ENCODE peak calls at places on chromosome 15, in five cellular contexts. A is endothelial cell, V is heart left ventricle, T is A549, L is foreskin fibroblast. O is an unnamed sample.

GRCh38 chr15:40238927-40239591 is at the start of gene PAK6:
- DNase-seq in A (peak), V (no peak), T (peak), L (peak), O (peak)

GRCh38 chr15:90187257-90187868 is 13.8 kb upstream of the SEMA4B start:
- DNase-seq in A (no peak), L (no peak), V (no peak), T (no peak), O (no peak)

GRCh38 chr15:89361451-89362202 is 27.0 kb upstream of the POLG start:
- DNase-seq in L (peak), A (peak), T (peak), V (peak), O (peak)

GRCh38 chr15:79218588-79219200 is 63.8 kb upstream of the ANKRD34C start:
- DNase-seq in V (no peak), L (peak), A (no peak), T (peak), O (no peak)

GRCh38 chr15:65184305-65184943 is 718 bp downstream of the CLPX start:
- DNase-seq in T (peak), V (peak), L (peak), A (peak), O (peak)

GRCh38 chr15:39125904-39126303 is 455.0 kb upstream of the THBS1 start:
- DNase-seq in T (peak), V (no peak), A (peak), L (peak), O (peak)

GRCh38 chr15:89416339-89417183 is 79.8 kb downstream of the RHCG start:
- DNase-seq in L (peak), T (peak), V (no peak), A (peak), O (peak)

GRCh38 chr15:38377547-38378161 is 76.3 kb upstream of the FAM98B start:
- DNase-seq in V (no peak), L (no peak), T (no peak), A (no peak), O (no peak)

GRCh38 chr15:100170673-100171210 is 171.0 kb downstream of the ADAMTS17 start:
- DNase-seq in V (no peak), A (no peak), T (no peak), L (no peak), O (no peak)

GRCh38 chr15:85840079-85840801 is 45.5 kb upstream of the KLHL25 start:
- DNase-seq in T (peak), A (peak), L (peak), V (peak), O (peak)

GRCh38 chr15:42672444-42672843 is 64.5 kb downstream of the CDAN1 start:
- DNase-seq in L (no peak), A (no peak), V (no peak), T (no peak), O (no peak)

GRCh38 chr15:60721706-60722105 is 242.8 kb upstream of the ICE2 start:
- DNase-seq in L (peak), V (no peak), A (no peak), T (no peak), O (no peak)

GRCh38 chr15:38709196-38709595 is 144.6 kb upstream of the RASGRP1 start:
- DNase-seq in L (no peak), A (no peak), V (no peak), T (no peak), O (no peak)

GRCh38 chr15:61974118-61974517 is 86.1 kb downstream of the VPS13C start:
- DNase-seq in V (no peak), T (no peak), L (no peak), A (no peak), O (no peak)

GRCh38 chr15:36808401-36809160 is 229.2 kb downstream of the CDIN1 start:
- DNase-seq in T (no peak), L (no peak), V (no peak), A (no peak), O (no peak)

GRCh38 chr15:48748535-48748934 is 62.3 kb downstream of the CEP152 start:
- DNase-seq in A (no peak), T (no peak), V (no peak), L (peak), O (no peak)

GRCh38 chr15:57477736-57478522 is 101.6 kb downstream of the CGNL1 start:
- DNase-seq in T (no peak), A (no peak), L (no peak), V (no peak), O (no peak)

GRCh38 chr15:28001641-28002040 is 97.5 kb downstream of the OCA2 start:
- DNase-seq in A (no peak), T (no peak), V (no peak), L (no peak), O (no peak)

GRCh38 chr15:44183363-44183762 is 11.7 kb downstream of the FRMD5 start:
- DNase-seq in V (no peak), T (no peak), A (no peak), L (no peak), O (no peak)

GRCh38 chr15:75662823-75663519 is 15.3 kb downstream of the SNX33 start:
- DNase-seq in V (no peak), A (no peak), T (no peak), L (peak), O (no peak)

GRCh38 chr15:42137461-42138261 is 18.8 kb downstream of the PLA2G4F start:
- DNase-seq in L (peak), A (peak), T (peak), V (no peak), O (peak)

GRCh38 chr15:79084308-79084968 is 6.1 kb downstream of the RASGRF1 start:
- DNase-seq in V (no peak), T (no peak), A (no peak), L (no peak), O (no peak)

GRCh38 chr15:74130089-74130848 is at the start of gene ISLR2:
- DNase-seq in V (no peak), A (no peak), L (peak), T (no peak), O (no peak)

GRCh38 chr15:101240364-101240763 is 11.5 kb downstream of the CHSY1 start:
- DNase-seq in L (peak), T (no peak), A (no peak), V (no peak), O (no peak)

GRCh38 chr15:99143655-99144610 is 39.1 kb downstream of the SYNM start:
- DNase-seq in L (peak), V (no peak), T (no peak), A (no peak), O (no peak)

GRCh38 chr15:86062646-86063193 is 17.0 kb upstream of the AGBL1 start:
- DNase-seq in T (no peak), L (no peak), A (no peak), V (no peak), O (no peak)

GRCh38 chr15:39946862-39947261 is 12.9 kb downstream of the EIF2AK4 start:
- DNase-seq in V (no peak), A (no peak), T (no peak), L (peak), O (no peak)

GRCh38 chr15:72285927-72286516 is 13.7 kb upstream of the PARP6 start:
- DNase-seq in V (no peak), A (peak), T (peak), L (peak), O (no peak)

DNA sequence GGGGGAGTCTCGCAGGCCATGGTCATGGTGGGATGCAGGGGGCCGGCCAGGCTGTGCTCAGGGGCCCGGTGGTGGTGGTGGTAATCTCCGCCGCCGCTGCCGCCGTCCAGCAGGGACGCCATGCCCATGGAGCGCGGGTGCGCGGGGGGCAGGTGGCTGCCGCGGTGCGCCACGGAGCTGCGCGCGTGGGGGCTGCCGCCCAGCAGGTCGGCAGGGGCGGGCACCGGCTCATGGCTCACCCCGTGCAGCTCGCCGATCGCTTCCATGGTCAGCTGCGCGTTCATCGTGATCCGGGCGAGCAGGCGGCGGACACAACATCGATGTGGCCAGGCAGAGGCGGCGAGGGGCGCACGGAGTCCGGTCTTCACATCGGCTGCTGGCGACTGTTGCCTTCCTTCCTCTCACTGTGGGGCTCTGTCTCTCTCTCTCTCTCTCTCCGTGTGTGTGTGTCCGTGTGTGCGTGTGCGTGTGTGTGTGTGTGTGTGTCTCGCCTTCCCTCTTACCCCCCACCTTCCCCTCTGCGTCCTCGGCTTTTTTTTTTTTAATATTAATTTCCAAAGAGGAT is 453 bp downstream of the ONECUT1 start:
- DNase-seq in A (peak), T (no peak), L (peak), V (no peak), O (peak)
- TF ChIP-seq CTCF in A (no peak), T (no peak), L (no peak), V (no peak), O (no peak)

GRCh38 chr15:50148362-50148963 is 29.4 kb upstream of the ATP8B4 start:
- DNase-seq in T (no peak), A (peak), V (no peak), L (peak), O (no peak)
- TF ChIP-seq CTCF in T (peak), A (peak), V (no peak), L (peak), O (peak)

DNA sequence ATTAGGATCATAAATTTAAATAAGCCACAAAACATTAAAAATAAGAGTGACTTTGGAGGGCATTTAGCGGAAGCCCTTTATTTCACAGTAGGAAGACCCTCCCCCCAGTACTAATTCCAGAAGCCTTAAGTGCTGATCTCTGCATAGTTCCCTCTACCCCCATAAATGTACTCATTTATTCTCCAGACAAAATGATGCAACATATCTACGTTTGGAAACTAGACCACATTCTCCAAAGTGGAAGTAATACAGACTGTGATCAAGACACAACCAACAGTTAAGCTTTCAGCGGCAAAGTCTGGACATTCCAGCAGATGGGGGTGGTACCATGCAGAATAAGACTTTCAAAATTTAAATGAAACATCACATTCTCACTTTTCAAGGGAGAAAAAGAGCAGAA is 44.8 kb upstream of the RPS17 start:
- DNase-seq in V (no peak), T (no peak), L (peak), A (no peak), O (no peak)
- TF ChIP-seq CTCF in V (no peak), T (no peak), L (no peak), A (no peak), O (no peak)

GRCh38 chr15:33160054-33160453 is 34.5 kb downstream of the FMN1 start:
- DNase-seq in L (peak), V (no peak), A (no peak), T (no peak), O (no peak)
- TF ChIP-seq CTCF in L (no peak), V (no peak), A (no peak), T (no peak), O (no peak)